ENCODE peak calls at places on chromosomes 6 and 20, in four cellular contexts. A, V, K and P are unnamed samples.

GRCh38 chr6:167108278-167108677 is 14.6 kb upstream of the CCR6 start:
- DNase-seq in A (no peak), V (no peak), K (no peak), P (no peak)

GRCh38 chr20:34472246-34472925 is 43.8 kb upstream of the DYNLRB1 start:
- DNase-seq in A (no peak), V (no peak), K (no peak), P (peak)

GRCh38 chr20:11048739-11049138 is 374.9 kb upstream of the JAG1 start:
- DNase-seq in A (no peak), V (no peak), K (no peak), P (no peak)

GRCh38 chr20:8777866-8778265 is 291.0 kb upstream of the PLCB4 start:
- DNase-seq in A (no peak), V (no peak), K (no peak), P (no peak)

GRCh38 chr6:4415549-4415948 is 280.2 kb upstream of the ECI2 start:
- DNase-seq in A (no peak), V (no peak), K (no peak), P (no peak)

GRCh38 chr6:168229368-168229752 is 90.2 kb downstream of the DACT2 start:
- DNase-seq in A (no peak), V (no peak), K (no peak), P (no peak)

GRCh38 chr20:60254901-60255411 is 296.7 kb downstream of the CDH26 start:
- DNase-seq in A (no peak), V (no peak), K (no peak), P (no peak)

GRCh38 chr20:49786226-49786625 is 26.4 kb upstream of the SLC9A8 start:
- DNase-seq in A (no peak), V (peak), K (no peak), P (no peak)

GRCh38 chr6:113630365-113630737 is 226.8 kb upstream of the MARCKS start:
- DNase-seq in A (no peak), V (no peak), K (no peak), P (no peak)

GRCh38 chr6:1608976-1609661 is 596 bp upstream of the FOXC1 start:
- DNase-seq in A (no peak), V (no peak), K (no peak), P (no peak)

GRCh38 chr6:3136361-3136760 is 17.9 kb downstream of the BPHL start:
- DNase-seq in A (no peak), V (no peak), K (no peak), P (no peak)

GRCh38 chr20:33337119-33337518 is 54.1 kb downstream of the BPIFB1 start:
- DNase-seq in A (no peak), V (no peak), K (no peak), P (no peak)

GRCh38 chr6:81758221-81758620 is 5.7 kb upstream of the TENT5A start:
- DNase-seq in A (no peak), V (no peak), K (no peak), P (no peak)

GRCh38 chr6:89297695-89298351 is 17.3 kb downstream of the GABRR2 start:
- DNase-seq in A (peak), V (peak), K (no peak), P (peak)

GRCh38 chr6:53165333-53165732 is 16.7 kb upstream of the GCM1 start:
- DNase-seq in A (no peak), V (no peak), K (no peak), P (no peak)

GRCh38 chr6:53172468-53172803 is 23.8 kb upstream of the GCM1 start:
- DNase-seq in A (no peak), V (no peak), K (no peak), P (no peak)

GRCh38 chr6:53171605-53172467 is 23.2 kb upstream of the GCM1 start:
- DNase-seq in A (peak), V (peak), K (peak), P (peak)

GRCh38 chr6:53168516-53169257 is 20.0 kb upstream of the GCM1 start:
- DNase-seq in A (no peak), V (no peak), K (no peak), P (no peak)
- TF ChIP-seq NR2C2 in A (no peak), V (no peak), K (no peak), P (no peak)

DNA sequence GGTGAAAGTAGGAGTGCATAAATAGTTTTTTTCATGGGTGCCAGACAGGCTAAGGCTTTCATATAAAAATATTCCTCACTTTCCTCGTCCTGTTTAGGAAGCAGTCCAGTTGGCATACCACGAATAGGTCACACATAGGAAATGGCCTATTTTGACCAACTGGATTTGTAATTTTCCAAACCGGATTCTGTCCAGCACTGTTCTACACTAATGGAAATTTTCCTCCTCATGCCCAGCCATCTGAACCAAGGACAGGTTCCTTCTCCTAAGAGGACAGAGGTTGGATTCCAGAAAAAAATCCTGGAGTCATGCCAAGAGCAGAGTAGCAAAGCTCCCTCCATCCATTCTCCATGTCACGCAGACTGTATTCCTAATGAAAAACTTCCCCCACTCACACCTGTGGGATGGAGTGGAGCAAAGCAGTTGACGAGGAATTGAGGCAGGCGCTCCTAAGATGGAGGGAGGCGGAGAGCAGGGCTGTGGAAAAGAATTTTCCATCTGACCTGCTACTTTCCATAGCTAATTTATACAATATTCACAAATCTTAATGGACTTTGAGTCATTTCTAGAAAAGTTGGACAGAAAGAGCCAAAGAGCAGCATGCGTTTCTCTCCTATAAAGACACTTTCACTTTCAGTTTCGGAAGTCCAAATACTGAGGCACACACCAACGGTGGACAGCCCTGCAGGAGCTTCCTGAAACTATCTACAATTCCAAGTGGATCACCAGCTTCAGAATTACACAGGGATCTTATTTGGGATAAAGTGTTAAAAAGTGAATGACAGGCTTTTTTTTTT is 43.3 kb downstream of the PANK2 start:
- DNase-seq in A (no peak), V (no peak), K (no peak), P (no peak)
- TF ChIP-seq NR2C2 in A (no peak), V (no peak), K (no peak), P (no peak)

GRCh38 chr6:12232821-12233220 is 57.3 kb upstream of the EDN1 start:
- DNase-seq in A (no peak), V (no peak), K (no peak), P (no peak)

GRCh38 chr6:12233693-12234551 is 56.2 kb upstream of the EDN1 start:
- DNase-seq in A (peak), V (peak), K (no peak), P (no peak)

GRCh38 chr6:12229332-12229731 is 60.8 kb upstream of the EDN1 start:
- DNase-seq in A (no peak), V (no peak), K (no peak), P (no peak)

GRCh38 chr6:12230523-12230922 is 59.6 kb upstream of the EDN1 start:
- DNase-seq in A (no peak), V (no peak), K (no peak), P (no peak)

GRCh38 chr6:12232339-12232738 is 57.8 kb upstream of the EDN1 start:
- DNase-seq in A (no peak), V (peak), K (no peak), P (no peak)
- TF ChIP-seq NR2C2 in A (no peak), V (no peak), K (no peak), P (no peak)

DNA sequence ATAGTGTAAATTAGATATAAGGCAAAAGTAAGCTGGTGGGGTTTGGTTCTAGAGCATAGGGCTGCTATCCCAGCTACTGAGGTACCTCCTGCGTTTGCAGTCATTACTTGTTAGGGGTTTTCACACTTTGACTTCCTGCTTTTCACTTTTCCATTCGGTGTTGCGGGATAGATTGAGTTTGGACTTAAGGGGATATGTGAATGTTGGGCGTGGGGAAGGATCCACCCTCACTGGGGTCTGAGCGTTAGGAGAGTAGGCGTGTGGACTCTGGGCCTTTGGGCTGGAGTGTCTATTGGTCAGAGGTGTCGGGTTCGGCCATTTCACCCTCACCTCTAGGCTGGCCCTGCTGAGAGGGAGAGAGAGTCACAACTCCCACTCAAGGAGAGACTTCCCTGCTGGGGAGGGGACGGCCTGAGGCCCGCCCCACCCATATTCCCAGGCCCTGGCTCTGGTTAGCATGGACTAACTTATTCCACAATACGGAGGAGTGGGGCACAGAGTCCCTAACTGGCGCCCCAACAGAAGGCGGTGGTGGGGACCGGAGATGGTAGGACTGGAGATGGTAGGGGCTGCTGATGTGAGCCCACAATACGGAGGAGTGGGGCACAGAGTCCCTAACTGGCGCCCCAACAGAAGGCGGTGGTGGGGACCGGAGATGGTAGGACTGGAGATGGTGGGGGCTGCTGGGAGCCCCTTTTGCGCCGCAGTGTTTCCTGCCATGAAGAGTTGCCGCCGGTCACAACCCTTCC is 1.6 kb upstream of the PTPRA start:
- DNase-seq in A (peak), V (no peak), K (no peak), P (peak)
- TF ChIP-seq NR2C2 in A (no peak), V (no peak), K (no peak), P (no peak)

GRCh38 chr20:17969276-17969883 is 562 bp downstream of the MGME1 start:
- DNase-seq in A (peak), V (no peak), K (no peak), P (peak)

GRCh38 chr20:17968366-17969275 is at the start of the genes MGME1 and SNX5:
- DNase-seq in A (peak), V (peak), K (peak), P (peak)

GRCh38 chr20:17971571-17972013 is 2.8 kb downstream of the MGME1 start:
- DNase-seq in A (peak), V (no peak), K (no peak), P (no peak)

GRCh38 chr20:17967595-17968365 is 814 bp downstream of the SNX5 start:
- DNase-seq in A (no peak), V (no peak), K (no peak), P (no peak)

GRCh38 chr20:17969884-17970409 is 1.1 kb downstream of the MGME1 start:
- DNase-seq in A (peak), V (no peak), K (no peak), P (peak)
- TF ChIP-seq NR2C2 in A (no peak), V (no peak), K (no peak), P (no peak)

DNA sequence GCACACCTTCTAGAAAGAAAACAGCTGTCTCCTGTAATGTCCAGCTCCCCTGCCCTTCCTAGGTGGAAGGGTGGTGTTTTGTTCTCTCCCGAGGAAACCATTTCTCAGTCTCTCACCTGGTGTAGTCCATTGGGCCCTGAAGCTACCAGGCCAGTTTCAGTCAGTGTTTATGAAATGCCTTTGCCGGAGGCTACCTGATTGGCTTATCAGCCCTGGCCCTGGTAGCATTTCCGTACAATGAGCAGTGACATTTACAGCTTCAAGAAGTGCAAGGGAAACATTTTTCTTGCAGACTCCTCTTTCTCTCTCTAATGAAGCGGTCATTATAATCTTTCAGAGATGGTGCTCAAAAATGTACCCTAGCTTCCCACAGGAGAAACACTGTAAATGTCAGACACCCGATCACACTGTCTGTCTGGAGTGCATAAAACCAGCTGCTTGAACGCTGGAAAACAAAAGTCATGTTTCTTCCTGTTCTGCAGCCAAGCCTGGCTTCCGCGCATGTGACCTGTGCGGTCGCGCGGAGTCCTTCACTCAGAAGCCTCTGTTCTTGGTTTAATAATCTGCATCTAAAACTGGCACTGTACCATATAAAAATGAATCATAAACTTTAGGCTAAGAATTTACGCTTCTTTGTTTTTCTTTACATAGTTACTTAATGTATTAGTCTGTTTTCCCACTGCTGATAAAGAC is 28.4 kb upstream of the SAYSD1 start:
- DNase-seq in A (no peak), V (no peak), K (no peak), P (no peak)
- TF ChIP-seq NR2C2 in A (no peak), V (no peak), K (no peak), P (no peak)

GRCh38 chr6:109073344-109074235 is 21.1 kb downstream of the SESN1 start:
- DNase-seq in A (peak), V (no peak), K (no peak), P (peak)
- TF ChIP-seq NR2C2 in A (no peak), V (no peak), K (no peak), P (no peak)